ENCODE peak calls at places on chromosomes 6 and 20, in ten cellular contexts. N is ovary; U is neuronal stem cell; O is CD8-positive, alpha-beta T cell; Y is SJSA1; I is psoas muscle; B is cardiac muscle cell; W is mesenchymal stem cell; Q is RWPE1; E is breast epithelium. P is an unnamed sample.

GRCh38 chr20:40254023-40254772 is 434.8 kb downstream of the MAFB start:
- DNase-seq in N (no peak), U (no peak), O (no peak), Y (no peak), I (no peak), B (peak; percentile 65), W (peak; percentile 81), Q (no peak), E (no peak), P (no peak)

GRCh38 chr20:32777177-32777956 is 15.2 kb downstream of the DNMT3B start:
- DNase-seq in N (no peak), U (no peak), O (no peak), Y (no peak), I (no peak), B (no peak), W (no peak), Q (no peak), E (no peak), P (no peak)

GRCh38 chr6:11971154-11971553 is 41.0 kb upstream of the HIVEP1 start:
- DNase-seq in N (no peak), U (no peak), O (no peak), Y (peak; percentile 83), I (no peak), B (peak; percentile 90), W (peak; percentile 88), Q (no peak), E (no peak), P (no peak)

GRCh38 chr6:111342913-111343312 is 140.1 kb downstream of the REV3L start:
- DNase-seq in N (no peak), U (no peak), O (no peak), Y (no peak), I (no peak), B (peak; percentile 46), W (no peak), Q (no peak), E (no peak), P (no peak)

GRCh38 chr6:132333639-132334516 is 67.4 kb downstream of the MOXD1 start:
- DNase-seq in N (no peak), U (no peak), O (no peak), Y (peak; percentile 86), I (peak; percentile 20), B (peak; percentile 90), W (peak; percentile 94), Q (peak; percentile 59), E (no peak), P (no peak)

GRCh38 chr6:138832182-138832581 is 36.3 kb downstream of the ECT2L start:
- DNase-seq in N (no peak), U (no peak), O (no peak), Y (no peak), I (no peak), B (no peak), W (no peak), Q (no peak), E (no peak), P (no peak)

GRCh38 chr6:35154262-35154661 is 13.1 kb upstream of the TCP11 start:
- DNase-seq in N (no peak), U (no peak), O (no peak), Y (no peak), I (no peak), B (no peak), W (no peak), Q (no peak), E (no peak), P (no peak)

GRCh38 chr6:82111114-82111513 is 136.4 kb downstream of the IBTK start:
- DNase-seq in N (no peak), U (no peak), O (no peak), Y (no peak), I (no peak), B (no peak), W (no peak), Q (no peak), E (no peak), P (no peak)

GRCh38 chr6:34170341-34170740 is 24.5 kb upstream of the GRM4 start:
- DNase-seq in N (no peak), U (no peak), O (no peak), Y (no peak), I (no peak), B (no peak), W (no peak), Q (no peak), E (no peak), P (no peak)

GRCh38 chr20:35618372-35619131 is 2.9 kb downstream of the SPAG4 start:
- DNase-seq in N (peak; percentile 61), U (no peak), O (no peak), Y (no peak), I (no peak), B (peak; percentile 32), W (peak; percentile 42), Q (peak; percentile 60), E (no peak), P (no peak)

GRCh38 chr20:20454367-20454766 is 86.5 kb downstream of the INSM1 start:
- DNase-seq in N (no peak), U (no peak), O (no peak), Y (no peak), I (no peak), B (no peak), W (no peak), Q (no peak), E (no peak), P (no peak)

GRCh38 chr6:134602123-134602522 is 284.2 kb upstream of the SGK1 start:
- DNase-seq in N (no peak), U (no peak), O (no peak), Y (no peak), I (no peak), B (no peak), W (no peak), Q (no peak), E (no peak), P (no peak)

GRCh38 chr6:44590471-44590870 is 203.0 kb downstream of the CDC5L start:
- DNase-seq in N (no peak), U (no peak), O (no peak), Y (no peak), I (no peak), B (no peak), W (no peak), Q (no peak), E (no peak), P (no peak)

GRCh38 chr6:97292671-97293070 is 9.7 kb upstream of the MMS22L start:
- DNase-seq in N (no peak), U (no peak), O (no peak), Y (peak; percentile 81), I (no peak), B (no peak), W (peak; percentile 85), Q (no peak), E (no peak), P (no peak)

GRCh38 chr20:57410398-57411323 is 19.5 kb downstream of the RBM38 start:
- DNase-seq in N (no peak), U (no peak), O (no peak), Y (no peak), I (no peak), B (no peak), W (no peak), Q (no peak), E (no peak), P (no peak)
- H3K27ac ChIP-seq in N (no peak overlapping the region), U (no peak overlapping the region), O (no peak overlapping the region), Y (no peak overlapping the region), I (peak overlapping the region; percentile 74), B (peak overlapping the region; percentile 93), W (no peak overlapping the region), Q (no peak overlapping the region), E (no peak overlapping the region), P (no peak overlapping the region)

GRCh38 chr6:56482525-56482924 is 160.2 kb downstream of the DST start:
- DNase-seq in N (no peak), U (no peak), O (no peak), Y (no peak), I (no peak), B (no peak), W (no peak), Q (no peak), E (no peak), P (no peak)
- H3K27ac ChIP-seq in N (no peak overlapping the region), U (no peak overlapping the region), O (no peak overlapping the region), Y (no peak overlapping the region), I (no peak overlapping the region), B (no peak overlapping the region), W (no peak overlapping the region), Q (no peak overlapping the region), E (no peak overlapping the region), P (no peak overlapping the region)

GRCh38 chr20:50810842-50811241 is 16.0 kb downstream of the BCAS4 start:
- DNase-seq in N (no peak), U (no peak), O (no peak), Y (no peak), I (no peak), B (no peak), W (no peak), Q (no peak), E (no peak), P (no peak)
- H3K27ac ChIP-seq in N (no peak overlapping the region), U (no peak overlapping the region), O (no peak overlapping the region), Y (no peak overlapping the region), I (no peak overlapping the region), B (no peak overlapping the region), W (no peak overlapping the region), Q (no peak overlapping the region), E (no peak overlapping the region), P (no peak overlapping the region)

GRCh38 chr20:38840894-38841470 is 35.5 kb downstream of the PPP1R16B start:
- DNase-seq in N (no peak), U (no peak), O (no peak), Y (no peak), I (no peak), B (no peak), W (no peak), Q (no peak), E (no peak), P (no peak)
- H3K27ac ChIP-seq in N (no peak overlapping the region), U (no peak overlapping the region), O (peak overlapping the region; percentile 52), Y (no peak overlapping the region), I (no peak overlapping the region), B (no peak overlapping the region), W (no peak overlapping the region), Q (no peak overlapping the region), E (no peak overlapping the region), P (no peak overlapping the region)

GRCh38 chr6:121653624-121654008 is 218.2 kb downstream of the GJA1 start:
- DNase-seq in N (no peak), U (no peak), O (no peak), Y (no peak), I (peak; percentile 11), B (no peak), W (no peak), Q (no peak), E (no peak), P (no peak)
- H3K27ac ChIP-seq in N (no peak overlapping the region), U (no peak overlapping the region), O (no peak overlapping the region), Y (no peak overlapping the region), I (peak overlapping the region; percentile 32), B (no peak overlapping the region), W (no peak overlapping the region), Q (peak overlapping the region; percentile 40), E (peak overlapping the region; percentile 68), P (no peak overlapping the region)

DNA sequence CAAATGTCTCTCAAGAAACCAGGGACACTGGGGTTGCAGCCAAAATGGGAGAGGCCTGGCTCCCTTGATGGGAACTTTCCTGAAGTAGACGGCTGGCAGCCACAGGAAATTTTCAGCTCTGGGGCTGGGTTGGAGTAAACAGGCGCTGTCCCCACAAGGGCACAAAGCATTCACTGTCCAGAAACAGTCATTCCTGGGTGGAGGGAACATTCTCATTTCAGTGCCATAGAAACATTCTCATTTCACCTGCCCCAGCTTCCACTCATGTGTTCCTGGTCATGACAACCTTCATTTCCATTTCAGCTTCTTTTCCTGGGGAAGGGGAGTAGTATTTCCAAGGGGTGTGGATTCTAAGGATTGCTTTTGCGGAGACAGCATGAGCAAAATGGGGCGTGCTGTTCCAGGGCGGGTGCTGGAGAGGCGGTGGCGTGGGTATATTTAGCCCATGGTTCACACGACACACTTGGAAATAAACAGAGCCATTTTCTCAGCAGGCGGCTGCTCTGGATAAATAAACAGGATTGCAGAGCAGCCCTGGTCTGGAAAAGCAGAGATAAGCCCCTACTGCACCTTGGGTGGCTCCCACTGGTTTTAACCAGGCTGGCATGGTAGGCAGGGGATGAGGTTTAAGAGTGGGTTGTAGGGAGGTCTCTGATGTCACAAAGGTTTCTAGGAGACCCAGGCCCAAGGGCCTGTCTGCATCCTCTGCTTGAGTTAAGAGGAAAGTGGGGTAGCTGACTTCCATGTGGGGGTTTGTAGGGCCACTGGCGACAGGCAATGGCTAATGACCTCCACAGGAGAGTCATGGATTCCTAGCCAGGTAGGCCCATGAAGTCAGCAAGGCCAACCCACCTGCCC is 32.9 kb downstream of the COX4I2 start:
- DNase-seq in N (no peak), U (no peak), O (no peak), Y (peak; percentile 88), I (peak; percentile 55), B (no peak), W (peak; percentile 96), Q (no peak), E (peak; percentile 86), P (peak; percentile 83)
- H3K27ac ChIP-seq in N (peak overlapping the region; percentile 1), U (no peak overlapping the region), O (no peak overlapping the region), Y (peak overlapping the region; percentile 53), I (peak overlapping the region; percentile 94), B (peak overlapping the region; percentile 70), W (peak overlapping the region; percentile 33), Q (peak overlapping the region; percentile 36), E (peak overlapping the region; percentile 92), P (peak overlapping the region; percentile 100)